ENCODE peak calls at places on chromosomes 13 and 19, in nine cellular contexts. L is thoracic aorta; T is activated naive CD4-positive, alpha-beta T cell treated with anti-CD3 and anti-CD28 coated beads for 36 hours; O is germinal center; V is cardiac muscle cell; Y is AG08396; Z is activated T-cell treated with anti-CD3 and anti-CD28 coated beads for 4 hours; J is heart right ventricle; B is ovary. I is an unnamed sample.

GRCh38 chr19:6677924-6678689 is 8.1 kb upstream of the TNFSF14 start:
- DNase-seq in Z (no peak), O (peak), B (no peak), J (peak), Y (peak), V (no peak), L (no peak), T (peak), I (no peak)

GRCh38 chr13:46154136-46154854 is 27.7 kb downstream of the LCP1 start:
- DNase-seq in V (no peak), T (no peak), B (no peak), L (no peak), O (no peak), J (no peak), Z (no peak), Y (no peak), I (no peak)

GRCh38 chr19:38318595-38319142 is 976 bp upstream of the KCNK6 start:
- DNase-seq in B (peak), L (no peak), J (peak), V (no peak), Y (no peak), Z (no peak), T (no peak), O (no peak), I (no peak)

GRCh38 chr13:50202485-50202884 is 187.2 kb downstream of the KCNRG start:
- DNase-seq in T (no peak), O (no peak), Y (no peak), L (no peak), V (no peak), B (no peak), Z (no peak), J (no peak), I (no peak)

GRCh38 chr13:34571716-34572115 is 370.4 kb upstream of the NBEA start:
- DNase-seq in Z (no peak), O (no peak), T (no peak), Y (no peak), J (no peak), V (no peak), B (no peak), L (no peak), I (no peak)

GRCh38 chr13:77571956-77572355 is 36.5 kb downstream of the SCEL start:
- DNase-seq in T (no peak), O (no peak), Y (no peak), B (no peak), V (no peak), L (no peak), J (no peak), Z (no peak), I (no peak)

GRCh38 chr19:10580979-10581631 is 6.0 kb downstream of the AP1M2 start:
- DNase-seq in V (peak), Y (peak), T (peak), L (peak), J (peak), Z (peak), O (peak), B (peak), I (peak)

GRCh38 chr13:51955281-51955771 is 55.9 kb downstream of the ATP7B start:
- DNase-seq in O (no peak), L (no peak), B (no peak), Z (no peak), Y (no peak), V (no peak), J (no peak), T (no peak), I (no peak)

GRCh38 chr13:20090349-20090748 is 70.5 kb downstream of the GJA3 start:
- DNase-seq in V (no peak), O (no peak), Y (no peak), J (no peak), Z (no peak), L (no peak), B (no peak), T (no peak), I (no peak)

GRCh38 chr13:111945086-111945485 is 121.9 kb upstream of the SOX1 start:
- DNase-seq in J (no peak), L (no peak), B (no peak), O (no peak), Y (no peak), V (no peak), Z (no peak), T (no peak), I (no peak)

I was measured in Calu3.